ENCODE peak calls at places on chromosomes 16 and 17, in five cellular contexts. N, H, D, Y and C are unnamed samples.

GRCh38 chr17:68613739-68614298 is 12.7 kb upstream of the FAM20A start:
- DNase-seq in N (no peak), H (peak), D (no peak), Y (peak), C (no peak)

GRCh38 chr16:81293909-81294802 is 20.6 kb upstream of the GAN start:
- DNase-seq in N (no peak), H (no peak), D (no peak), Y (no peak), C (no peak)

GRCh38 chr17:75036643-75037268 is 10.0 kb downstream of the ATP5PD start:
- DNase-seq in N (peak), H (no peak), D (peak), Y (peak), C (no peak)

GRCh38 chr17:59807892-59808509 is 84.7 kb downstream of the TUBD1 start:
- DNase-seq in N (no peak), H (no peak), D (no peak), Y (no peak), C (no peak)

GRCh38 chr17:47229535-47230443 is 20.6 kb downstream of the MYL4 start:
- DNase-seq in N (peak), H (peak), D (peak), Y (peak), C (no peak)

GRCh38 chr16:84597518-84598390 is 20.1 kb downstream of the COTL1 start:
- DNase-seq in N (no peak), H (peak), D (no peak), Y (no peak), C (no peak)

GRCh38 chr17:38606646-38607611 is 1.2 kb upstream of the SRCIN1 start:
- DNase-seq in N (no peak), H (no peak), D (no peak), Y (no peak), C (no peak)

GRCh38 chr17:78294356-78294755 is 62.9 kb downstream of the TMEM235 start:
- DNase-seq in N (no peak), H (no peak), D (no peak), Y (no peak), C (no peak)

GRCh38 chr17:1160591-1161041 is 19.2 kb downstream of the ABR start:
- DNase-seq in N (no peak), H (no peak), D (no peak), Y (no peak), C (no peak)

GRCh38 chr17:69870091-69870530 is 204.9 kb upstream of the KCNJ16 start:
- DNase-seq in N (no peak), H (no peak), D (no peak), Y (no peak), C (no peak)

GRCh38 chr17:14759325-14759724 is 458.4 kb downstream of the HS3ST3B1 start:
- DNase-seq in N (no peak), H (no peak), D (no peak), Y (no peak), C (no peak)

GRCh38 chr17:67223924-67224323 is 21.1 kb downstream of the HELZ start:
- DNase-seq in N (no peak), H (no peak), D (no peak), Y (no peak), C (no peak)

GRCh38 chr16:11972128-11972527 is 4.4 kb upstream of the SNX29 start:
- DNase-seq in N (no peak), H (no peak), D (no peak), Y (no peak), C (no peak)

GRCh38 chr16:79751785-79752184 is 151.2 kb upstream of the MAF start:
- DNase-seq in N (no peak), H (no peak), D (peak), Y (no peak), C (no peak)

GRCh38 chr17:68539536-68540469 is 27.6 kb downstream of the PRKAR1A start:
- DNase-seq in N (no peak), H (no peak), D (no peak), Y (no peak), C (no peak)

GRCh38 chr17:73698966-73699365 is 54.7 kb upstream of the SDK2 start:
- DNase-seq in N (no peak), H (no peak), D (no peak), Y (no peak), C (no peak)

GRCh38 chr16:66977341-66978113 is 10.9 kb upstream of the CES4A start:
- DNase-seq in N (peak), H (peak), D (peak), Y (peak), C (no peak)

GRCh38 chr16:57759541-57760356 is 24.2 kb downstream of the KATNB1 start:
- DNase-seq in N (no peak), H (no peak), D (no peak), Y (no peak), C (no peak)

GRCh38 chr17:56779898-56780777 is 53.6 kb downstream of the C17orf67 start:
- DNase-seq in N (peak), H (peak), D (peak), Y (peak), C (no peak)

GRCh38 chr16:12611006-12611477 is 192.6 kb downstream of the CPPED1 start:
- DNase-seq in N (no peak), H (no peak), D (no peak), Y (no peak), C (no peak)

GRCh38 chr16:1691956-1692355 is 13.9 kb downstream of the JPT2 start:
- DNase-seq in N (no peak), H (no peak), D (no peak), Y (no peak), C (no peak)